ENCODE peak calls at places on chromosomes 1 and 21, in nine cellular contexts. U is nucleus accumbens; T is IMR-90; F is activated naive CD4-positive, alpha-beta T cell; L is fibroblast of villous mesenchyme; P is HS-27A; K is HTR-8/SVneo; E is HCT116; A is OCI-M1. R is an unnamed sample.

GRCh38 chr1:180585994-180586359 is 27.2 kb downstream of the OVAAL start:
- DNase-seq in U (no peak), T (no peak), F (no peak), L (no peak), P (no peak), K (no peak), E (no peak), A (no peak), R (no peak)

GRCh38 chr1:46605242-46605641 is 1.2 kb upstream of the MKNK1 start:
- DNase-seq in U (no peak), T (no peak), F (no peak), L (no peak), P (no peak), K (no peak), E (no peak), A (no peak), R (no peak)

GRCh38 chr1:25520446-25521061 is 22.9 kb upstream of the LDLRAP1 start:
- DNase-seq in U (no peak), T (peak; percentile 69), F (peak; percentile 67), L (peak; percentile 71), P (no peak), K (peak; percentile 57), E (peak; percentile 48), A (peak; percentile 77), R (peak; percentile 31)

GRCh38 chr1:92481598-92482403 is 4.9 kb downstream of the GFI1 start:
- DNase-seq in U (no peak), T (no peak), F (no peak), L (peak; percentile 22), P (no peak), K (no peak), E (no peak), A (no peak), R (no peak)

GRCh38 chr1:88595355-88595754 is 88.7 kb upstream of the PKN2 start:
- DNase-seq in U (no peak), T (peak; percentile 57), F (no peak), L (peak; percentile 62), P (peak; percentile 53), K (peak; percentile 6), E (peak; percentile 62), A (peak; percentile 59), R (no peak)

GRCh38 chr1:244450597-244451538 is 841 bp downstream of the ADSS2 start:
- DNase-seq in U (no peak), T (peak; percentile 89), F (peak; percentile 54), L (peak; percentile 84), P (no peak), K (peak; percentile 52), E (no peak), A (peak; percentile 79), R (peak; percentile 26)

GRCh38 chr1:159008744-159009188 is 941 bp upstream of the IFI16 start:
- DNase-seq in U (no peak), T (peak; percentile 16), F (peak; percentile 11), L (peak; percentile 56), P (no peak), K (no peak), E (no peak), A (peak; percentile 38), R (no peak)

GRCh38 chr1:244971524-244972216 is 107.3 kb upstream of the HNRNPU start:
- DNase-seq in U (no peak), T (no peak), F (no peak), L (no peak), P (no peak), K (no peak), E (no peak), A (peak; percentile 81), R (no peak)

GRCh38 chr1:243596441-243597183 is 253.4 kb downstream of the AKT3 start:
- DNase-seq in U (no peak), T (peak; percentile 96), F (no peak), L (peak; percentile 93), P (peak; percentile 34), K (peak; percentile 45), E (no peak), A (peak; percentile 58), R (no peak)

GRCh38 chr1:26162220-26162703 is 3.4 kb downstream of the FAM110D start:
- DNase-seq in U (no peak), T (no peak), F (no peak), L (no peak), P (no peak), K (no peak), E (no peak), A (no peak), R (no peak)

GRCh38 chr1:3771108-3772026 is 1.2 kb upstream of the SMIM1 start:
- DNase-seq in U (no peak), T (no peak), F (no peak), L (no peak), P (no peak), K (no peak), E (no peak), A (no peak), R (no peak)

GRCh38 chr1:192620096-192620495 is 15.9 kb upstream of the RGS13 start:
- DNase-seq in U (no peak), T (no peak), F (no peak), L (no peak), P (no peak), K (no peak), E (no peak), A (no peak), R (no peak)

GRCh38 chr1:95196017-95196416 is 38.0 kb upstream of the RWDD3 start:
- DNase-seq in U (no peak), T (no peak), F (no peak), L (peak; percentile 20), P (no peak), K (no peak), E (no peak), A (no peak), R (no peak)

GRCh38 chr1:42681771-42682483 is at the start of gene YBX1:
- DNase-seq in U (peak; percentile 98), T (peak; percentile 99), F (peak; percentile 88), L (peak; percentile 99), P (peak; percentile 98), K (peak; percentile 98), E (peak; percentile 99), A (peak; percentile 99), R (peak; percentile 99)

GRCh38 chr1:45334308-45335245 is 5.4 kb upstream of the TOE1 start:
- DNase-seq in U (no peak), T (peak; percentile 16), F (no peak), L (no peak), P (no peak), K (no peak), E (no peak), A (no peak), R (no peak)

GRCh38 chr1:113191579-113192076 is 118.6 kb downstream of the LRIG2 start:
- DNase-seq in U (peak; percentile 53), T (no peak), F (no peak), L (peak; percentile 3), P (no peak), K (no peak), E (peak; percentile 94), A (no peak), R (no peak)

GRCh38 chr1:151862604-151863003 is 9.1 kb upstream of the THEM5 start:
- DNase-seq in U (no peak), T (no peak), F (no peak), L (no peak), P (no peak), K (no peak), E (no peak), A (peak; percentile 77), R (no peak)

GRCh38 chr1:234600418-234601216 is 9.4 kb downstream of the IRF2BP2 start:
- DNase-seq in U (no peak), T (no peak), F (no peak), L (peak; percentile 51), P (no peak), K (no peak), E (peak; percentile 51), A (peak; percentile 84), R (peak; percentile 83)

GRCh38 chr1:158324375-158324774 is 7.0 kb downstream of the CD1B start:
- DNase-seq in U (no peak), T (no peak), F (no peak), L (no peak), P (no peak), K (no peak), E (no peak), A (no peak), R (no peak)

GRCh38 chr1:30846587-30846986 is 62.0 kb downstream of the SDC3 start:
- DNase-seq in U (no peak), T (no peak), F (no peak), L (no peak), P (no peak), K (no peak), E (no peak), A (no peak), R (no peak)

GRCh38 chr1:156709743-156710489 is 4.5 kb upstream of the CRABP2 start:
- DNase-seq in U (no peak), T (peak; percentile 62), F (no peak), L (peak; percentile 36), P (no peak), K (peak; percentile 39), E (no peak), A (no peak), R (peak; percentile 65)

GRCh38 chr1:15245593-15246325 is 1.3 kb upstream of the FHAD1 start:
- DNase-seq in U (no peak), T (peak; percentile 44), F (no peak), L (peak; percentile 70), P (no peak), K (no peak), E (no peak), A (peak; percentile 30), R (no peak)

GRCh38 chr1:103959565-103959964 is 209.9 kb downstream of the AMY1C start:
- DNase-seq in U (no peak), T (no peak), F (no peak), L (no peak), P (no peak), K (no peak), E (no peak), A (no peak), R (no peak)

GRCh38 chr1:78061825-78062523 is 16.2 kb downstream of the GIPC2 start:
- DNase-seq in U (no peak), T (peak; percentile 94), F (no peak), L (peak; percentile 60), P (no peak), K (no peak), E (no peak), A (no peak), R (no peak)

GRCh38 chr1:183685112-183685713 is 32.1 kb upstream of the APOBEC4 start:
- DNase-seq in U (no peak), T (peak; percentile 56), F (no peak), L (peak; percentile 67), P (peak; percentile 3), K (peak; percentile 61), E (peak; percentile 45), A (peak; percentile 82), R (no peak)

GRCh38 chr21:31730687-31731111 is 1.2 kb downstream of the SCAF4 start:
- DNase-seq in U (no peak), T (peak; percentile 28), F (no peak), L (no peak), P (no peak), K (no peak), E (no peak), A (peak; percentile 46), R (no peak)

GRCh38 chr1:90993245-90993644 is 28.6 kb downstream of the ZNF644 start:
- DNase-seq in U (no peak), T (no peak), F (no peak), L (peak; percentile 11), P (no peak), K (no peak), E (no peak), A (no peak), R (no peak)

GRCh38 chr1:10586125-10586524 is 111.4 kb downstream of the PEX14 start:
- DNase-seq in U (no peak), T (no peak), F (no peak), L (no peak), P (no peak), K (no peak), E (no peak), A (no peak), R (no peak)

GRCh38 chr1:50181027-50181663 is 72.4 kb downstream of the ELAVL4 start:
- DNase-seq in U (no peak), T (no peak), F (no peak), L (no peak), P (no peak), K (no peak), E (no peak), A (no peak), R (no peak)

GRCh38 chr1:54485417-54485816 is 62.6 kb upstream of the ACOT11 start:
- DNase-seq in U (no peak), T (no peak), F (no peak), L (peak; percentile 70), P (no peak), K (no peak), E (no peak), A (peak; percentile 21), R (no peak)

GRCh38 chr1:162212713-162213112 is 143.2 kb downstream of the NOS1AP start:
- DNase-seq in U (no peak), T (no peak), F (no peak), L (no peak), P (no peak), K (no peak), E (no peak), A (no peak), R (no peak)

R was measured in NCI-H446 treated with DMSO at 0.1 percent for 48 hours.